ENCODE peak calls at places on chromosomes 16 and 17, in ten cellular contexts. I is AG10803; S is chondrocyte; U is ascending aorta; F is thoracic aorta; K is stimulated activated CD4-positive, alpha-beta T cell treated with anti-CD3 and anti-CD28 coated beads, Interleukin-1b, Interleukin-23, amount 100 ng/mL, for 24 hours; V is psoas muscle; Y is stimulated activated CD8-positive, alpha-beta memory T cell treated with anti-CD3 and anti-CD28 coated beads, Interleukin-12 subunit alpha, Interleukin-12 subunit beta, amount 100 ng/mL, for 1 hour; O is left cardiac atrium; D is RWPE1. G is an unnamed sample.

GRCh38 chr17:76812248-76812647 is 56.0 kb upstream of the MGAT5B start:
- DNase-seq in U (no peak), D (no peak), I (no peak), Y (no peak), K (no peak), F (no peak), O (no peak), S (no peak), V (no peak), G (no peak)

GRCh38 chr16:49510676-49511305 is 137.2 kb downstream of the C16orf78 start:
- DNase-seq in O (no peak), D (no peak), Y (no peak), V (peak), U (no peak), S (peak), I (no peak), K (no peak), F (no peak), G (no peak)

GRCh38 chr16:54699656-54700055 is 231.0 kb upstream of the IRX5 start:
- DNase-seq in V (no peak), I (no peak), D (no peak), Y (no peak), F (no peak), O (no peak), U (no peak), S (no peak), K (no peak), G (no peak)

GRCh38 chr16:19140392-19140791 is 26.6 kb downstream of the ITPRIPL2 start:
- DNase-seq in S (no peak), K (no peak), O (no peak), I (no peak), Y (no peak), U (no peak), D (no peak), V (no peak), F (no peak), G (no peak)

GRCh38 chr17:31534223-31534888 is 142.9 kb downstream of the RAB11FIP4 start:
- DNase-seq in O (no peak), I (peak), K (no peak), Y (no peak), F (no peak), V (no peak), S (no peak), U (no peak), D (no peak), G (no peak)

GRCh38 chr16:50712568-50712914 is 19.1 kb downstream of the NOD2 start:
- DNase-seq in O (no peak), K (no peak), D (no peak), F (no peak), V (no peak), S (no peak), U (no peak), Y (no peak), I (no peak), G (no peak)

GRCh38 chr17:82353484-82353883 is 5.6 kb upstream of the TEX19 start:
- DNase-seq in K (no peak), V (no peak), F (no peak), I (no peak), S (no peak), O (no peak), Y (no peak), U (no peak), D (no peak), G (no peak)

GRCh38 chr17:21313320-21313719 is 28.8 kb downstream of the MAP2K3 start:
- DNase-seq in F (no peak), U (no peak), O (no peak), D (no peak), K (no peak), I (no peak), Y (no peak), S (peak), V (peak), G (no peak)

GRCh38 chr17:79022507-79022991 is 1.4 kb upstream of the C1QTNF1 start:
- DNase-seq in V (no peak), K (no peak), O (peak), U (no peak), I (no peak), Y (no peak), F (peak), D (no peak), S (no peak), G (no peak)

GRCh38 chr16:66696669-66697630 is at the start of gene CMTM4:
- DNase-seq in F (peak), O (peak), Y (peak), V (peak), K (peak), D (peak), S (no peak), I (peak), U (peak), G (peak)

GRCh38 chr16:82945420-82946096 is 318.8 kb downstream of the CDH13 start:
- DNase-seq in K (no peak), D (no peak), F (no peak), S (no peak), U (no peak), O (no peak), I (no peak), Y (no peak), V (no peak), G (no peak)

GRCh38 chr17:55144518-55144917 is 120.2 kb upstream of the HLF start:
- DNase-seq in S (no peak), O (no peak), D (no peak), U (no peak), F (no peak), V (no peak), K (no peak), I (peak), Y (no peak), G (no peak)

GRCh38 chr16:77117687-77118086 is 73.3 kb upstream of the MON1B start:
- DNase-seq in S (no peak), V (no peak), Y (no peak), F (no peak), K (no peak), D (no peak), U (no peak), I (no peak), O (no peak), G (no peak)

GRCh38 chr16:12661656-12662172 is 142.0 kb downstream of the CPPED1 start:
- DNase-seq in F (no peak), D (peak), V (no peak), S (no peak), I (no peak), U (no peak), Y (no peak), O (no peak), K (no peak), G (no peak)

GRCh38 chr17:43854498-43854897 is 7.5 kb downstream of the CD300LG start:
- DNase-seq in I (no peak), Y (no peak), K (no peak), U (no peak), F (no peak), O (no peak), D (no peak), V (no peak), S (no peak), G (no peak)

GRCh38 chr17:66094727-66095126 is 97.2 kb downstream of the CEP112 start:
- DNase-seq in Y (no peak), U (no peak), S (no peak), K (no peak), F (no peak), I (no peak), D (no peak), V (no peak), O (no peak), G (no peak)

GRCh38 chr16:86681440-86681838 is 103.1 kb downstream of the FOXL1 start:
- DNase-seq in D (no peak), Y (no peak), K (no peak), I (no peak), F (peak), S (no peak), V (peak), U (peak), O (peak), G (no peak)

GRCh38 chr17:47620503-47621245 is 29.0 kb upstream of the KPNB1 start:
- DNase-seq in I (no peak), S (no peak), D (peak), F (no peak), K (no peak), U (no peak), Y (no peak), V (no peak), O (no peak), G (no peak)

GRCh38 chr17:17129466-17129865 is 76.7 kb downstream of the PLD6 start:
- DNase-seq in D (no peak), S (peak), O (no peak), I (no peak), V (peak), F (no peak), K (no peak), Y (no peak), U (no peak), G (no peak)

GRCh38 chr17:5241861-5242671 is 7.4 kb upstream of the SCIMP start:
- DNase-seq in U (no peak), K (no peak), V (no peak), S (no peak), D (no peak), O (no peak), F (no peak), Y (no peak), I (no peak), G (no peak)

GRCh38 chr16:4646773-4647660 is 22.4 kb downstream of the MGRN1 start:
- DNase-seq in I (no peak), Y (no peak), O (no peak), F (no peak), S (no peak), U (no peak), D (no peak), V (no peak), K (no peak), G (no peak)

GRCh38 chr16:25148568-25149215 is 37.1 kb downstream of the LCMT1 start:
- DNase-seq in O (no peak), I (no peak), S (no peak), U (no peak), F (no peak), K (no peak), V (no peak), D (no peak), Y (no peak), G (no peak)

GRCh38 chr17:79832211-79833109 is 6.8 kb downstream of the CBX4 start:
- DNase-seq in O (no peak), I (no peak), V (no peak), K (no peak), Y (no peak), F (no peak), U (no peak), S (no peak), D (no peak), G (no peak)

G was measured in brain pericyte.